ENCODE peak calls at places on chromosomes 1 and 21, in eight cellular contexts. One of them, this sample, is unnamed.

GRCh38 chr1:10225573-10225972 is 15.2 kb downstream of the KIF1B start:
- DNase-seq in AG04449: no peak
- DNase-seq in astrocyte: peak; percentile 79
- DNase-seq in ovary: no peak
- DNase-seq in progenitor cell of endocrine pancreas: no peak
- DNase-seq in cardiac muscle cell: no peak
- DNase-seq in endothelial cell: no peak
- DNase-seq in psoas muscle: no peak
- DNase-seq in this sample: no peak

GRCh38 chr1:109823543-109824348 is 60.0 kb upstream of the EPS8L3 start:
- DNase-seq in AG04449: no peak
- DNase-seq in astrocyte: peak; percentile 55
- DNase-seq in ovary: peak; percentile 34
- DNase-seq in progenitor cell of endocrine pancreas: no peak
- DNase-seq in cardiac muscle cell: peak; percentile 63
- DNase-seq in endothelial cell: no peak
- DNase-seq in psoas muscle: peak; percentile 73
- DNase-seq in this sample: peak; percentile 10

GRCh38 chr1:154115180-154115579 is 39.7 kb downstream of the NUP210L start:
- DNase-seq in AG04449: no peak
- DNase-seq in astrocyte: no peak
- DNase-seq in ovary: no peak
- DNase-seq in progenitor cell of endocrine pancreas: no peak
- DNase-seq in cardiac muscle cell: peak; percentile 8
- DNase-seq in endothelial cell: no peak
- DNase-seq in psoas muscle: no peak
- DNase-seq in this sample: no peak

GRCh38 chr1:39886757-39887231 is 3.5 kb upstream of the TRIT1 start:
- DNase-seq in AG04449: no peak
- DNase-seq in astrocyte: no peak
- DNase-seq in ovary: no peak
- DNase-seq in progenitor cell of endocrine pancreas: no peak
- DNase-seq in cardiac muscle cell: peak; percentile 15
- DNase-seq in endothelial cell: no peak
- DNase-seq in psoas muscle: no peak
- DNase-seq in this sample: no peak

GRCh38 chr1:12130466-12131130 is 36.2 kb upstream of the TNFRSF1B start:
- DNase-seq in AG04449: no peak
- DNase-seq in astrocyte: no peak
- DNase-seq in ovary: no peak
- DNase-seq in progenitor cell of endocrine pancreas: no peak
- DNase-seq in cardiac muscle cell: no peak
- DNase-seq in endothelial cell: no peak
- DNase-seq in psoas muscle: no peak
- DNase-seq in this sample: no peak

GRCh38 chr21:14273736-14274538 is 58.0 kb downstream of the RBM11 start:
- DNase-seq in AG04449: no peak
- DNase-seq in astrocyte: no peak
- DNase-seq in ovary: peak; percentile 8
- DNase-seq in progenitor cell of endocrine pancreas: no peak
- DNase-seq in cardiac muscle cell: peak; percentile 1
- DNase-seq in endothelial cell: peak; percentile 46
- DNase-seq in psoas muscle: peak; percentile 32
- DNase-seq in this sample: no peak

GRCh38 chr1:160374701-160375443 is 8.0 kb downstream of the NHLH1 start:
- DNase-seq in AG04449: no peak
- DNase-seq in astrocyte: no peak
- DNase-seq in ovary: no peak
- DNase-seq in progenitor cell of endocrine pancreas: no peak
- DNase-seq in cardiac muscle cell: no peak
- DNase-seq in endothelial cell: no peak
- DNase-seq in psoas muscle: no peak
- DNase-seq in this sample: no peak

GRCh38 chr1:237270338-237270737 is 228.4 kb downstream of the RYR2 start:
- DNase-seq in AG04449: no peak
- DNase-seq in astrocyte: no peak
- DNase-seq in ovary: no peak
- DNase-seq in progenitor cell of endocrine pancreas: no peak
- DNase-seq in cardiac muscle cell: no peak
- DNase-seq in endothelial cell: no peak
- DNase-seq in psoas muscle: no peak
- DNase-seq in this sample: no peak

GRCh38 chr1:40532844-40533424 is 1.5 kb downstream of the ZNF684 start:
- DNase-seq in AG04449: no peak
- DNase-seq in astrocyte: peak; percentile 34
- DNase-seq in ovary: no peak
- DNase-seq in progenitor cell of endocrine pancreas: no peak
- DNase-seq in cardiac muscle cell: peak; percentile 65
- DNase-seq in endothelial cell: peak; percentile 52
- DNase-seq in psoas muscle: no peak
- DNase-seq in this sample: peak; percentile 48

GRCh38 chr1:2148691-2149090 is 45.9 kb downstream of the FAAP20 start:
- DNase-seq in AG04449: no peak
- DNase-seq in astrocyte: no peak
- DNase-seq in ovary: no peak
- DNase-seq in progenitor cell of endocrine pancreas: no peak
- DNase-seq in cardiac muscle cell: no peak
- DNase-seq in endothelial cell: no peak
- DNase-seq in psoas muscle: no peak
- DNase-seq in this sample: no peak

GRCh38 chr1:66711420-66711819 is 40.8 kb upstream of the DYNLT5 start:
- DNase-seq in AG04449: no peak
- DNase-seq in astrocyte: no peak
- DNase-seq in ovary: no peak
- DNase-seq in progenitor cell of endocrine pancreas: no peak
- DNase-seq in cardiac muscle cell: peak; percentile 30
- DNase-seq in endothelial cell: no peak
- DNase-seq in psoas muscle: no peak
- DNase-seq in this sample: no peak

GRCh38 chr1:15836772-15837669 is 10.5 kb upstream of the SPEN start:
- DNase-seq in AG04449: no peak
- DNase-seq in astrocyte: no peak
- DNase-seq in ovary: peak; percentile 28
- DNase-seq in progenitor cell of endocrine pancreas: no peak
- DNase-seq in cardiac muscle cell: no peak
- DNase-seq in endothelial cell: no peak
- DNase-seq in psoas muscle: peak; percentile 43
- DNase-seq in this sample: peak; percentile 66

GRCh38 chr1:10916991-10917390 is 95.5 kb upstream of the TARDBP start:
- DNase-seq in AG04449: no peak
- DNase-seq in astrocyte: no peak
- DNase-seq in ovary: no peak
- DNase-seq in progenitor cell of endocrine pancreas: no peak
- DNase-seq in cardiac muscle cell: no peak
- DNase-seq in endothelial cell: no peak
- DNase-seq in psoas muscle: no peak
- DNase-seq in this sample: no peak

GRCh38 chr1:179091691-179092165 is 9.9 kb downstream of the TOR3A start:
- DNase-seq in AG04449: peak; percentile 50
- DNase-seq in astrocyte: no peak
- DNase-seq in ovary: peak; percentile 85
- DNase-seq in progenitor cell of endocrine pancreas: no peak
- DNase-seq in cardiac muscle cell: peak; percentile 90
- DNase-seq in endothelial cell: no peak
- DNase-seq in psoas muscle: peak; percentile 84
- DNase-seq in this sample: no peak

GRCh38 chr1:223702735-223703667 is 9.3 kb upstream of the CAPN2 start:
- DNase-seq in AG04449: no peak
- DNase-seq in astrocyte: peak; percentile 66
- DNase-seq in ovary: no peak
- DNase-seq in progenitor cell of endocrine pancreas: no peak
- DNase-seq in cardiac muscle cell: no peak
- DNase-seq in endothelial cell: no peak
- DNase-seq in psoas muscle: no peak
- DNase-seq in this sample: no peak

GRCh38 chr1:209249785-209250441 is 333.6 kb upstream of the CAMK1G start:
- DNase-seq in AG04449: no peak
- DNase-seq in astrocyte: no peak
- DNase-seq in ovary: no peak
- DNase-seq in progenitor cell of endocrine pancreas: no peak
- DNase-seq in cardiac muscle cell: no peak
- DNase-seq in endothelial cell: no peak
- DNase-seq in psoas muscle: no peak
- DNase-seq in this sample: no peak

GRCh38 chr21:33265664-33266049 is 510 bp upstream of the IL10RB start:
- DNase-seq in AG04449: no peak
- DNase-seq in astrocyte: no peak
- DNase-seq in ovary: no peak
- DNase-seq in progenitor cell of endocrine pancreas: no peak
- DNase-seq in cardiac muscle cell: no peak
- DNase-seq in endothelial cell: no peak
- DNase-seq in psoas muscle: peak; percentile 40
- DNase-seq in this sample: peak; percentile 63
- TF ChIP-seq CTCF in AG04449: no peak
- TF ChIP-seq CTCF in astrocyte: no peak
- TF ChIP-seq CTCF in ovary: no peak
- TF ChIP-seq CTCF in progenitor cell of endocrine pancreas: no peak
- TF ChIP-seq CTCF in cardiac muscle cell: no peak
- TF ChIP-seq CTCF in endothelial cell: no peak
- TF ChIP-seq CTCF in psoas muscle: no peak
- TF ChIP-seq CTCF in this sample: no peak

GRCh38 chr1:3775248-3775497 is 2.6 kb downstream of the SMIM1 start:
- DNase-seq in AG04449: no peak
- DNase-seq in astrocyte: no peak
- DNase-seq in ovary: no peak
- DNase-seq in progenitor cell of endocrine pancreas: no peak
- DNase-seq in cardiac muscle cell: no peak
- DNase-seq in endothelial cell: no peak
- DNase-seq in psoas muscle: no peak
- DNase-seq in this sample: no peak

GRCh38 chr1:3774503-3775247 is 2.1 kb downstream of the SMIM1 start:
- DNase-seq in AG04449: no peak
- DNase-seq in astrocyte: no peak
- DNase-seq in ovary: peak; percentile 43
- DNase-seq in progenitor cell of endocrine pancreas: no peak
- DNase-seq in cardiac muscle cell: peak; percentile 51
- DNase-seq in endothelial cell: no peak
- DNase-seq in psoas muscle: no peak
- DNase-seq in this sample: no peak

GRCh38 chr1:3777078-3777547 is 4.6 kb downstream of the SMIM1 start:
- DNase-seq in AG04449: no peak
- DNase-seq in astrocyte: no peak
- DNase-seq in ovary: no peak
- DNase-seq in progenitor cell of endocrine pancreas: no peak
- DNase-seq in cardiac muscle cell: no peak
- DNase-seq in endothelial cell: no peak
- DNase-seq in psoas muscle: no peak
- DNase-seq in this sample: no peak

GRCh38 chr1:3776231-3777030 is 3.9 kb downstream of the SMIM1 start:
- DNase-seq in AG04449: no peak
- DNase-seq in astrocyte: no peak
- DNase-seq in ovary: no peak
- DNase-seq in progenitor cell of endocrine pancreas: no peak
- DNase-seq in cardiac muscle cell: no peak
- DNase-seq in endothelial cell: no peak
- DNase-seq in psoas muscle: no peak
- DNase-seq in this sample: no peak

DNA sequence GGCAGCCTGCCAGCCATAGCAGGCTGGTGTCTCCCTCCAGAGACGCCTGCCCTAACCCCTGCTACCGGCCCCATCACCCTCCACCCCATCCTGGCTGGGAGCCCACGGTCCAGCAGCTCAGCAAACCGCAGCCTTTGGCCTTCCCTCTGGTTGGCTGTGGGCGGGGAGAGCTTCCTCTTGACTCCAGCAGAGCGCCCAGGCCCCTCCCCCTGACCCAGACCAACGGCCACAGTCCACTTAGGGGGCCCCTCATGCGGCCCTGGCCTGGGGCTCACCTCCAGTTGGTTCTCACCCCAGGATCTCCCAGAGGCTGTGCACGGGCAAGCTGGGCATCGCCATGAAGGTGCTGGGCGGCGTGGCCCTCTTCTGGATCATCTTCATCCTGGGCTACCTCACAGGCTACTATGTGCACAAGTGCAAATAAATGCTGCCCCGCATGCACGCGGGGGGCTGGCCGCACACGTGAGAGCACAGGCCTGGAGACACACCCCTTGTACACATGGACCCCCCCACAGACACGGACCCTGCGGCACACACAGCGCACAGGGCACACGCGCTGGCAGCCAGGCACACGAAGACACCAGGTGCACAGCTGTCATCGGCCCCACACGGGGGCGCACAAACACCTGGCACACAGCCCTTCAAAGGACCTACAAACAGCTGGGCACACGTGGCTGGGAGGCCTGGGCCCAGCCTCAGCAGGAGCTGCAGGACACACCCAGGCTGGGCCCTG is 3.1 kb downstream of the SMIM1 start:
- DNase-seq in AG04449: no peak
- DNase-seq in astrocyte: peak; percentile 51
- DNase-seq in ovary: peak; percentile 84
- DNase-seq in progenitor cell of endocrine pancreas: no peak
- DNase-seq in cardiac muscle cell: peak; percentile 84
- DNase-seq in endothelial cell: peak; percentile 31
- DNase-seq in psoas muscle: peak; percentile 45
- DNase-seq in this sample: peak; percentile 77
- TF ChIP-seq CTCF in AG04449: peak; percentile 5
- TF ChIP-seq CTCF in astrocyte: peak; percentile 7
- TF ChIP-seq CTCF in ovary: no peak
- TF ChIP-seq CTCF in progenitor cell of endocrine pancreas: peak; percentile 52
- TF ChIP-seq CTCF in cardiac muscle cell: peak; percentile 31
- TF ChIP-seq CTCF in endothelial cell: no peak
- TF ChIP-seq CTCF in psoas muscle: peak; percentile 21
- TF ChIP-seq CTCF in this sample: peak; percentile 69

GRCh38 chr1:94001397-94002045 is 92.3 kb upstream of the GCLM start:
- DNase-seq in AG04449: no peak
- DNase-seq in astrocyte: no peak
- DNase-seq in ovary: no peak
- DNase-seq in progenitor cell of endocrine pancreas: no peak
- DNase-seq in cardiac muscle cell: no peak
- DNase-seq in endothelial cell: no peak
- DNase-seq in psoas muscle: no peak
- DNase-seq in this sample: no peak
- TF ChIP-seq CTCF in AG04449: no peak
- TF ChIP-seq CTCF in astrocyte: no peak
- TF ChIP-seq CTCF in ovary: no peak
- TF ChIP-seq CTCF in progenitor cell of endocrine pancreas: no peak
- TF ChIP-seq CTCF in cardiac muscle cell: no peak
- TF ChIP-seq CTCF in endothelial cell: no peak
- TF ChIP-seq CTCF in psoas muscle: no peak
- TF ChIP-seq CTCF in this sample: no peak

GRCh38 chr1:13935336-13935735 is 235.3 kb downstream of the PRDM2 start:
- DNase-seq in AG04449: no peak
- DNase-seq in astrocyte: no peak
- DNase-seq in ovary: no peak
- DNase-seq in progenitor cell of endocrine pancreas: no peak
- DNase-seq in cardiac muscle cell: no peak
- DNase-seq in endothelial cell: no peak
- DNase-seq in psoas muscle: no peak
- DNase-seq in this sample: no peak

GRCh38 chr1:13927736-13928135 is 227.7 kb downstream of the PRDM2 start:
- DNase-seq in AG04449: no peak
- DNase-seq in astrocyte: no peak
- DNase-seq in ovary: no peak
- DNase-seq in progenitor cell of endocrine pancreas: no peak
- DNase-seq in cardiac muscle cell: no peak
- DNase-seq in endothelial cell: no peak
- DNase-seq in psoas muscle: no peak
- DNase-seq in this sample: no peak

GRCh38 chr1:13926556-13926955 is 226.6 kb downstream of the PRDM2 start:
- DNase-seq in AG04449: no peak
- DNase-seq in astrocyte: no peak
- DNase-seq in ovary: no peak
- DNase-seq in progenitor cell of endocrine pancreas: no peak
- DNase-seq in cardiac muscle cell: no peak
- DNase-seq in endothelial cell: no peak
- DNase-seq in psoas muscle: no peak
- DNase-seq in this sample: no peak

GRCh38 chr1:13930151-13930550 is 230.2 kb downstream of the PRDM2 start:
- DNase-seq in AG04449: no peak
- DNase-seq in astrocyte: no peak
- DNase-seq in ovary: no peak
- DNase-seq in progenitor cell of endocrine pancreas: no peak
- DNase-seq in cardiac muscle cell: no peak
- DNase-seq in endothelial cell: peak; percentile 28
- DNase-seq in psoas muscle: no peak
- DNase-seq in this sample: peak; percentile 47
- TF ChIP-seq CTCF in AG04449: no peak
- TF ChIP-seq CTCF in astrocyte: no peak
- TF ChIP-seq CTCF in ovary: no peak
- TF ChIP-seq CTCF in progenitor cell of endocrine pancreas: peak; percentile 51
- TF ChIP-seq CTCF in cardiac muscle cell: no peak
- TF ChIP-seq CTCF in endothelial cell: peak; percentile 36
- TF ChIP-seq CTCF in psoas muscle: no peak
- TF ChIP-seq CTCF in this sample: peak; percentile 49